ENCODE peak calls at places on chromosomes 13 and 19, in seven cellular contexts. G is lower leg skin; N is stimulated activated CD8-positive, alpha-beta memory T cell treated with anti-CD3 and anti-CD28 coated beads, Interleukin-4, amount 100 ng/mL, for 24 hours; O is activated naive CD4-positive, alpha-beta T cell; S is small intestine; H is posterior cingulate gyrus; B is caudate nucleus. D is an unnamed sample.

GRCh38 chr13:87080100-87080779 is 590.9 kb upstream of the SLITRK5 start:
- DNase-seq in G (no peak), N (no peak), O (no peak), S (no peak), H (peak), B (no peak), D (no peak)

GRCh38 chr19:30046522-30046921 is 104.5 kb downstream of the URI1 start:
- DNase-seq in G (no peak), N (no peak), O (no peak), S (no peak), H (no peak), B (no peak), D (no peak)

GRCh38 chr19:3695986-3696659 is 4.1 kb downstream of the PIP5K1C start:
- DNase-seq in G (no peak), N (no peak), O (no peak), S (no peak), H (no peak), B (no peak), D (no peak)

GRCh38 chr19:54207908-54208783 is 7.5 kb downstream of the RPS9 start:
- DNase-seq in G (peak), N (no peak), O (no peak), S (peak), H (peak), B (no peak), D (no peak)

GRCh38 chr19:30780032-30780431 is 407.8 kb downstream of the ZNF536 start:
- DNase-seq in G (no peak), N (no peak), O (no peak), S (no peak), H (no peak), B (no peak), D (no peak)

GRCh38 chr13:112688560-112689497 is 1.0 kb upstream of the ATP11A start:
- DNase-seq in G (no peak), N (peak), O (peak), S (no peak), H (peak), B (no peak), D (no peak)

GRCh38 chr19:1068111-1069001 is 1.4 kb downstream of the ARHGAP45 start:
- DNase-seq in G (no peak), N (no peak), O (peak), S (no peak), H (no peak), B (no peak), D (peak)

GRCh38 chr13:76948139-76948538 is at the start of gene ACOD1:
- DNase-seq in G (no peak), N (no peak), O (no peak), S (no peak), H (no peak), B (no peak), D (no peak)

GRCh38 chr19:19110410-19111137 is 27.7 kb downstream of the TMEM161A start:
- DNase-seq in G (no peak), N (no peak), O (no peak), S (peak), H (peak), B (no peak), D (no peak)

GRCh38 chr19:35116085-35116801 is 620 bp downstream of the FXYD3 start:
- DNase-seq in G (peak), N (no peak), O (no peak), S (peak), H (no peak), B (no peak), D (no peak)

GRCh38 chr13:49645451-49645850 is 17.1 kb downstream of the ARL11 start:
- DNase-seq in G (no peak), N (no peak), O (no peak), S (no peak), H (no peak), B (no peak), D (no peak)

GRCh38 chr19:35106898-35107540 is 8.6 kb upstream of the FXYD3 start:
- DNase-seq in G (no peak), N (no peak), O (no peak), S (no peak), H (no peak), B (no peak), D (no peak)

GRCh38 chr13:98847780-98848179 is 95.3 kb upstream of the SLC15A1 start:
- DNase-seq in G (no peak), N (no peak), O (no peak), S (no peak), H (no peak), B (no peak), D (no peak)

GRCh38 chr13:112627161-112627560 is 39.2 kb upstream of the TUBGCP3 start:
- DNase-seq in G (peak), N (no peak), O (no peak), S (no peak), H (no peak), B (no peak), D (no peak)

GRCh38 chr19:54481326-54481930 is 8.3 kb upstream of the CDC42EP5 start:
- DNase-seq in G (no peak), N (no peak), O (no peak), S (peak), H (no peak), B (no peak), D (no peak)

GRCh38 chr13:46386996-46387851 is at the start of gene RUBCNL:
- DNase-seq in G (peak), N (peak), O (no peak), S (peak), H (peak), B (peak), D (no peak)

GRCh38 chr13:30088312-30088855 is 219.0 kb downstream of the KATNAL1 start:
- DNase-seq in G (no peak), N (no peak), O (no peak), S (no peak), H (no peak), B (no peak), D (no peak)

GRCh38 chr13:99749627-99750026 is 221.9 kb downstream of the ZIC5 start:
- DNase-seq in G (no peak), N (no peak), O (no peak), S (no peak), H (no peak), B (no peak), D (no peak)

GRCh38 chr13:109684084-109684835 is 102.1 kb downstream of the IRS2 start:
- DNase-seq in G (no peak), N (no peak), O (no peak), S (peak), H (no peak), B (no peak), D (no peak)

GRCh38 chr19:51708811-51709210 is 15.0 kb downstream of the HAS1 start:
- DNase-seq in G (no peak), N (no peak), O (no peak), S (no peak), H (no peak), B (no peak), D (no peak)

GRCh38 chr13:113934576-113934975 is 39.3 kb downstream of the C13orf46 start:
- DNase-seq in G (peak), N (no peak), O (no peak), S (no peak), H (no peak), B (no peak), D (no peak)

GRCh38 chr19:10985502-10985901 is 24.7 kb downstream of the SMARCA4 start:
- DNase-seq in G (no peak), N (no peak), O (no peak), S (no peak), H (no peak), B (no peak), D (no peak)